ENCODE peak calls at places on chromosomes 5 and 9, in four cellular contexts. U is progenitor cell of endocrine pancreas, K is ovary, L is A549. S is an unnamed sample.

GRCh38 chr9:3059781-3060468 is 216.0 kb upstream of the PUM3 start:
- DNase-seq in U (no peak), K (no peak), L (no peak), S (no peak)

GRCh38 chr5:32444946-32445758 is 612 bp upstream of the ZFR start:
- DNase-seq in U (no peak), L (no peak), K (no peak), S (peak; percentile 23)

GRCh38 chr5:130189961-130190360 is 285.7 kb downstream of the CHSY3 start:
- DNase-seq in K (no peak), L (no peak), U (no peak), S (no peak)

GRCh38 chr9:101119206-101119819 is 90.8 kb downstream of the PLPPR1 start:
- DNase-seq in U (peak; percentile 66), L (peak; percentile 33), K (no peak), S (peak; percentile 35)

GRCh38 chr5:109601736-109602135 is 88.0 kb upstream of the MAN2A1 start:
- DNase-seq in U (no peak), K (no peak), L (no peak), S (no peak)

GRCh38 chr5:78992136-78992535 is 7.0 kb upstream of the ARSB start:
- DNase-seq in U (no peak), K (no peak), L (no peak), S (no peak)

GRCh38 chr5:126849101-126849678 is 72.3 kb downstream of the LMNB1 start:
- DNase-seq in K (no peak), L (no peak), U (no peak), S (no peak)

GRCh38 chr5:15004506-15004905 is 132.9 kb upstream of the ANKH start:
- DNase-seq in L (no peak), U (no peak), K (no peak), S (no peak)

GRCh38 chr9:82332018-82332773 is 343.6 kb downstream of the SPATA31D1 start:
- DNase-seq in U (no peak), K (no peak), L (peak; percentile 31), S (no peak)

GRCh38 chr5:104817127-104817526 is 1254.5 kb upstream of the NUDT12 start:
- DNase-seq in U (no peak), K (no peak), L (no peak), S (no peak)

GRCh38 chr9:16039103-16039987 is 486.5 kb downstream of the CCDC171 start:
- DNase-seq in L (no peak), U (no peak), K (peak; percentile 61), S (no peak)

GRCh38 chr9:77710965-77711657 is 63.0 kb upstream of the GNA14 start:
- DNase-seq in K (no peak), U (no peak), L (no peak), S (no peak)

GRCh38 chr5:43332401-43332800 is 19.2 kb upstream of the HMGCS1 start:
- DNase-seq in U (no peak), K (no peak), L (no peak), S (no peak)

GRCh38 chr5:32193591-32193990 is 19.5 kb upstream of the GOLPH3 start:
- DNase-seq in U (no peak), L (no peak), K (peak; percentile 62), S (no peak)

GRCh38 chr9:134011401-134011800 is 13.9 kb upstream of the BRD3OS start:
- DNase-seq in U (no peak), L (no peak), K (no peak), S (no peak)

GRCh38 chr9:99980578-99980977 is 74.1 kb downstream of the STX17 start:
- DNase-seq in U (no peak), K (no peak), L (no peak), S (no peak)

GRCh38 chr5:59917121-59917520 is 23.6 kb upstream of the PDE4D start:
- DNase-seq in U (no peak), K (no peak), L (no peak), S (no peak)

GRCh38 chr5:158431369-158432029 is 572.6 kb upstream of the CLINT1 start:
- DNase-seq in L (no peak), U (no peak), K (no peak), S (no peak)

GRCh38 chr9:134413890-134414731 is 87.9 kb downstream of the RXRA start:
- DNase-seq in K (no peak), U (no peak), L (peak; percentile 87), S (no peak)

GRCh38 chr9:130971294-130971849 is 32.3 kb upstream of the FIBCD1 start:
- DNase-seq in K (no peak), L (no peak), U (no peak), S (no peak)

GRCh38 chr9:86469476-86470087 is 115.4 kb upstream of the TUT7 start:
- DNase-seq in U (no peak), L (no peak), K (no peak), S (no peak)

GRCh38 chr5:9468070-9468388 is 77.8 kb downstream of the SEMA5A start:
- DNase-seq in U (no peak), K (no peak), L (no peak), S (no peak)

GRCh38 chr5:60287174-60287771 is 393.7 kb upstream of the PDE4D start:
- DNase-seq in K (no peak), U (no peak), L (peak; percentile 18), S (peak; percentile 17)

GRCh38 chr9:21056931-21057330 is 20.8 kb downstream of the IFNB1 start:
- DNase-seq in K (no peak), L (no peak), U (no peak), S (no peak)

GRCh38 chr5:148084269-148084668 is 20.5 kb downstream of the SPINK5 start:
- DNase-seq in U (no peak), L (no peak), K (no peak), S (no peak)

GRCh38 chr9:33861917-33862453 is 45.0 kb downstream of the UBE2R2 start:
- DNase-seq in L (no peak), U (no peak), K (no peak), S (no peak)

GRCh38 chr9:137484551-137485315 is 25.6 kb upstream of the NSMF start:
- DNase-seq in K (no peak), U (no peak), L (no peak), S (no peak)

GRCh38 chr9:74025402-74025894 is 471.7 kb upstream of the RORB start:
- DNase-seq in K (no peak), U (no peak), L (no peak), S (no peak)

GRCh38 chr5:180798193-180798592 is 4.4 kb downstream of the MGAT1 start:
- DNase-seq in L (no peak), K (no peak), U (no peak), S (no peak)

GRCh38 chr5:180801596-180802324 is 846 bp downstream of the MGAT1 start:
- DNase-seq in U (no peak), K (no peak), L (no peak), S (no peak)

GRCh38 chr5:180799902-180800801 is 2.5 kb downstream of the MGAT1 start:
- DNase-seq in K (peak; percentile 19), L (no peak), U (no peak), S (no peak)

GRCh38 chr5:180797256-180798192 is 5.1 kb downstream of the MGAT1 start:
- DNase-seq in U (no peak), K (no peak), L (no peak), S (no peak)

DNA sequence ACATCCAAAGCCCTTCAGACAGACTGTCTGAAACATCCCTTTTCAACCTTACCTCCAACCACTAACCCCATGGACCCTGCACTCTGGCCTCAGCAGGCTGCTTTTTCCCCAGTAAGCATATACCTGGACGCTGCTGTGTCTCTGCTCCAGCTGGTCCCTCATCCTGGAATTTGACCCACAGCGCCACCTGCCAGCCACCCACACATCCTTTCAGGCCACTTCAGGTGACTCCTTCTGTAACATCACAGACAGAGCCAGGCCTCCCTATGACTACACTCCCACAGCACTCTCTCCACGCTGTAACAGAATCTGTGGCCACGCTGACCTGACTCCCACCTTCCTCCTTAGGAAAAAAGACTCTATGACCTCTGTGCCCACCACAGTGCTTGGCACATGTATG is 3.4 kb downstream of the MGAT1 start:
- DNase-seq in L (no peak), U (peak; percentile 32), K (peak; percentile 16), S (no peak)
- TF ChIP-seq CTCF in L (peak; percentile 22), U (peak; percentile 66), K (no peak), S (no peak)

DNA sequence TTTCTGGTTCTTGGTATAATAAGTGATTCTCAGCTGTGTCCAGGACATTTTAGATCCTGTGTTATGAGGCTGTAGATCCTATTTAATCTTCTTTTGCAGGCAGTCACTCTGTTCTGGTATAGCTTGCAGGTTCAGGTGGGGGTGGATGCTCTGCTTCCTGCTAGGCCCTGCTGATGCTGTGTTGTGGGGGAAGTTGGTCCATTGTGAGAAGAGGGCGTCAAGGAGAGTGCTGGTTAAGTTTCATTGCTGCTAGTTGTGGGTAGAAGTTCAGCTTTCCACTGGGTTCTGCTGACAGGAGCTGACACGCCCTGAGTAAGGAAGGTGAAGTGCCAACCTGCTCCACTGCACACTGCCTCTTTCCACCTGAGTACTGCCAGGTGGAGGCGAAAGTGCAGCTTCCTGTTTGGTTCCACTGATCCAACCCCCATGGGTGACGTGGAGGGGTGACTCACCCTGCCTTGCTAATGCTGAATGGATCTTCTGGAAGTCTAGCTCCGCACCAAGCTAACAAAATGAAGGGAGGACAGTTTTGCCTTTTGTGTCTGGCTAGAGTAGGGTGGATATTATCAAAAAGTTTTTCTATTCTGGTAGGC is 16.3 kb downstream of the NMRK1 start:
- DNase-seq in K (no peak), U (no peak), L (no peak), S (no peak)
- TF ChIP-seq CTCF in K (no peak), U (no peak), L (no peak), S (no peak)

DNA sequence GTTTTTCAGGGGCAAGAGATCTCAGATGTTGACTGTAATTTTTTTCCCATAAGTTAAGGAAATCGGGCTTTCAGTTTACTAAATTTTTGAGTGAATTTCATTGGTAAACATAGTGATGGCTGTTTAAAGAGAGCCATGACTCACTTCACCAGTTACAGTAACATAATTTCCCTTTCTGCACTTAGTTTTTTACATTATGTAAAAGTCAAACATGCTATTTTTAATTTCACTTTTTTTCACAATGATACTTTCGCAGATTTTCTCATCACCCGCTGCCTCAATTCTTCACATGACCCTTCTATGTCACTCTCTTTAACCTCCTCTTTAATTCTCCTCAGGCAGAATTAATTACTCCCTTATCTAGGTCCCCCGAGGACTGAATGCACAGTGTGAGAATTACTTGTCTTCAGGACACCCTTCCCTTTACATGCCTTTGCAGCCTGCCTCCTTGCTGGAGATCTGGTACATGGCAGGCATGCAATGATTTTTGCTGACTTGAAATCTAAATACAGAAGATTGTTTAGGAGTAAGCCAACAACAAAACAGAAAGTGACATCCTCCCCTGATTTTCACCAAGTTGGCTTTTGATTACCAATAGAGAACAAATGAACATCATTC is 217.5 kb upstream of the S1PR3 start:
- DNase-seq in K (no peak), U (no peak), L (no peak), S (no peak)
- TF ChIP-seq CTCF in K (no peak), U (no peak), L (no peak), S (no peak)

GRCh38 chr5:425714-426113 is 17.3 kb upstream of the EXOC3 start:
- DNase-seq in U (no peak), L (no peak), K (no peak), S (no peak)
- TF ChIP-seq CTCF in U (no peak), L (peak; percentile 34), K (no peak), S (no peak)

GRCh38 chr5:77645158-77645994 is 6.9 kb upstream of the OTP start:
- DNase-seq in L (peak; percentile 86), K (no peak), U (peak; percentile 65), S (peak; percentile 92)
- TF ChIP-seq CTCF in L (peak; percentile 92), K (no peak), U (peak; percentile 76), S (peak; percentile 82)

S was measured in GM13977.